ENCODE peak calls at places on chromosome 20, in eight cellular contexts. One of them, this sample, is unnamed.

GRCh38 chr20:17835240-17835940 is 133.2 kb downstream of the SNX5 start:
- DNase-seq in lower leg skin: peak; percentile 93
- DNase-seq in nephron progenitor cell: no peak
- DNase-seq in fibroblast of mammary gland: peak; percentile 92
- DNase-seq in cardiac muscle cell: peak; percentile 89
- DNase-seq in vagina: no peak
- DNase-seq in endothelial cell: no peak
- DNase-seq in PC-9: peak; percentile 54
- DNase-seq in this sample: no peak

GRCh38 chr20:23049933-23050838 is 714 bp upstream of the THBD start:
- DNase-seq in lower leg skin: peak; percentile 92
- DNase-seq in nephron progenitor cell: peak; percentile 39
- DNase-seq in fibroblast of mammary gland: no peak
- DNase-seq in cardiac muscle cell: peak; percentile 42
- DNase-seq in vagina: no peak
- DNase-seq in endothelial cell: peak; percentile 58
- DNase-seq in PC-9: peak; percentile 57
- DNase-seq in this sample: no peak

GRCh38 chr20:35662541-35662940 is 2.2 kb downstream of the CPNE1 start:
- DNase-seq in lower leg skin: no peak
- DNase-seq in nephron progenitor cell: no peak
- DNase-seq in fibroblast of mammary gland: no peak
- DNase-seq in cardiac muscle cell: no peak
- DNase-seq in vagina: no peak
- DNase-seq in endothelial cell: no peak
- DNase-seq in PC-9: no peak
- DNase-seq in this sample: no peak

GRCh38 chr20:32484221-32485125 is 100.7 kb downstream of the NOL4L start:
- DNase-seq in lower leg skin: no peak
- DNase-seq in nephron progenitor cell: peak; percentile 77
- DNase-seq in fibroblast of mammary gland: no peak
- DNase-seq in cardiac muscle cell: no peak
- DNase-seq in vagina: no peak
- DNase-seq in endothelial cell: peak; percentile 65
- DNase-seq in PC-9: no peak
- DNase-seq in this sample: no peak

GRCh38 chr20:49568491-49569151 is 684 bp upstream of the PTGIS start:
- DNase-seq in lower leg skin: peak; percentile 78
- DNase-seq in nephron progenitor cell: peak; percentile 47
- DNase-seq in fibroblast of mammary gland: no peak
- DNase-seq in cardiac muscle cell: peak; percentile 93
- DNase-seq in vagina: no peak
- DNase-seq in endothelial cell: no peak
- DNase-seq in PC-9: no peak
- DNase-seq in this sample: no peak

GRCh38 chr20:36929290-36929689 is 22.2 kb downstream of the SAMHD1 start:
- DNase-seq in lower leg skin: peak; percentile 25
- DNase-seq in nephron progenitor cell: no peak
- DNase-seq in fibroblast of mammary gland: peak; percentile 69
- DNase-seq in cardiac muscle cell: no peak
- DNase-seq in vagina: no peak
- DNase-seq in endothelial cell: no peak
- DNase-seq in PC-9: no peak
- DNase-seq in this sample: no peak

GRCh38 chr20:40711078-40711477 is 22.0 kb upstream of the MAFB start:
- DNase-seq in lower leg skin: peak; percentile 36
- DNase-seq in nephron progenitor cell: no peak
- DNase-seq in fibroblast of mammary gland: no peak
- DNase-seq in cardiac muscle cell: no peak
- DNase-seq in vagina: no peak
- DNase-seq in endothelial cell: no peak
- DNase-seq in PC-9: no peak
- DNase-seq in this sample: no peak

GRCh38 chr20:58959652-58960051 is 21.4 kb upstream of the NELFCD start:
- DNase-seq in lower leg skin: no peak
- DNase-seq in nephron progenitor cell: no peak
- DNase-seq in fibroblast of mammary gland: no peak
- DNase-seq in cardiac muscle cell: peak; percentile 27
- DNase-seq in vagina: no peak
- DNase-seq in endothelial cell: no peak
- DNase-seq in PC-9: no peak
- DNase-seq in this sample: no peak

GRCh38 chr20:61254881-61255589 is 3.0 kb downstream of the CDH4 start:
- DNase-seq in lower leg skin: no peak
- DNase-seq in nephron progenitor cell: no peak
- DNase-seq in fibroblast of mammary gland: peak; percentile 43
- DNase-seq in cardiac muscle cell: no peak
- DNase-seq in vagina: no peak
- DNase-seq in endothelial cell: no peak
- DNase-seq in PC-9: no peak
- DNase-seq in this sample: no peak

GRCh38 chr20:6827472-6827871 is 60.0 kb downstream of the BMP2 start:
- DNase-seq in lower leg skin: no peak
- DNase-seq in nephron progenitor cell: no peak
- DNase-seq in fibroblast of mammary gland: no peak
- DNase-seq in cardiac muscle cell: no peak
- DNase-seq in vagina: no peak
- DNase-seq in endothelial cell: no peak
- DNase-seq in PC-9: no peak
- DNase-seq in this sample: no peak

GRCh38 chr20:49801882-49802281 is 10.7 kb upstream of the SLC9A8 start:
- DNase-seq in lower leg skin: no peak
- DNase-seq in nephron progenitor cell: no peak
- DNase-seq in fibroblast of mammary gland: no peak
- DNase-seq in cardiac muscle cell: no peak
- DNase-seq in vagina: no peak
- DNase-seq in endothelial cell: no peak
- DNase-seq in PC-9: no peak
- DNase-seq in this sample: no peak

GRCh38 chr20:5638023-5638422 is 112.2 kb upstream of the SHLD1 start:
- DNase-seq in lower leg skin: no peak
- DNase-seq in nephron progenitor cell: no peak
- DNase-seq in fibroblast of mammary gland: no peak
- DNase-seq in cardiac muscle cell: no peak
- DNase-seq in vagina: no peak
- DNase-seq in endothelial cell: no peak
- DNase-seq in PC-9: no peak
- DNase-seq in this sample: no peak

GRCh38 chr20:5642155-5642981 is 107.8 kb upstream of the SHLD1 start:
- DNase-seq in lower leg skin: no peak
- DNase-seq in nephron progenitor cell: no peak
- DNase-seq in fibroblast of mammary gland: peak; percentile 56
- DNase-seq in cardiac muscle cell: peak; percentile 86
- DNase-seq in vagina: no peak
- DNase-seq in endothelial cell: no peak
- DNase-seq in PC-9: peak; percentile 65
- DNase-seq in this sample: no peak

DNA sequence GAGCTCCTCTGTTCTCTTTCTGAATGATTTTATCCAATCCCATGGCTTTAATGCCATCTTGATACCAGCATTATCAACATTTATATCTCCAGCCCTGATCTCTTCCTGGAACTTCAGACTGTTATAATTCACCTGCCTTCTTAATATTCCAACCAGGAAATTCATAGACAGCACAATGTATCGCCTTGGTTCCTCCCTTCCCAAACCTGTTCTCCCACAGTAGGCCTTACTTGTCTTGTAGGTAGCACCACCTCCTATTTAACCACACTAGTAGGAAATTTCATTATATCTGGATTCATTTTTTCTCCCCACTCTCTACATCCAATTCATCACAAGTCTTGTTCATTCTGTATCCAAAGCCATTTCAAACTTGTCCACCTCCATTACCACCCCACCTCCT is 106.3 kb upstream of the SHLD1 start:
- DNase-seq in lower leg skin: no peak
- DNase-seq in nephron progenitor cell: no peak
- DNase-seq in fibroblast of mammary gland: no peak
- DNase-seq in cardiac muscle cell: no peak
- DNase-seq in vagina: no peak
- DNase-seq in endothelial cell: no peak
- DNase-seq in PC-9: peak; percentile 78
- DNase-seq in this sample: no peak
- TF ChIP-seq CTCF in lower leg skin: no peak
- TF ChIP-seq CTCF in nephron progenitor cell: no peak
- TF ChIP-seq CTCF in fibroblast of mammary gland: no peak
- TF ChIP-seq CTCF in cardiac muscle cell: no peak
- TF ChIP-seq CTCF in vagina: no peak
- TF ChIP-seq CTCF in endothelial cell: no peak
- TF ChIP-seq CTCF in PC-9: no peak
- TF ChIP-seq CTCF in this sample: no peak

DNA sequence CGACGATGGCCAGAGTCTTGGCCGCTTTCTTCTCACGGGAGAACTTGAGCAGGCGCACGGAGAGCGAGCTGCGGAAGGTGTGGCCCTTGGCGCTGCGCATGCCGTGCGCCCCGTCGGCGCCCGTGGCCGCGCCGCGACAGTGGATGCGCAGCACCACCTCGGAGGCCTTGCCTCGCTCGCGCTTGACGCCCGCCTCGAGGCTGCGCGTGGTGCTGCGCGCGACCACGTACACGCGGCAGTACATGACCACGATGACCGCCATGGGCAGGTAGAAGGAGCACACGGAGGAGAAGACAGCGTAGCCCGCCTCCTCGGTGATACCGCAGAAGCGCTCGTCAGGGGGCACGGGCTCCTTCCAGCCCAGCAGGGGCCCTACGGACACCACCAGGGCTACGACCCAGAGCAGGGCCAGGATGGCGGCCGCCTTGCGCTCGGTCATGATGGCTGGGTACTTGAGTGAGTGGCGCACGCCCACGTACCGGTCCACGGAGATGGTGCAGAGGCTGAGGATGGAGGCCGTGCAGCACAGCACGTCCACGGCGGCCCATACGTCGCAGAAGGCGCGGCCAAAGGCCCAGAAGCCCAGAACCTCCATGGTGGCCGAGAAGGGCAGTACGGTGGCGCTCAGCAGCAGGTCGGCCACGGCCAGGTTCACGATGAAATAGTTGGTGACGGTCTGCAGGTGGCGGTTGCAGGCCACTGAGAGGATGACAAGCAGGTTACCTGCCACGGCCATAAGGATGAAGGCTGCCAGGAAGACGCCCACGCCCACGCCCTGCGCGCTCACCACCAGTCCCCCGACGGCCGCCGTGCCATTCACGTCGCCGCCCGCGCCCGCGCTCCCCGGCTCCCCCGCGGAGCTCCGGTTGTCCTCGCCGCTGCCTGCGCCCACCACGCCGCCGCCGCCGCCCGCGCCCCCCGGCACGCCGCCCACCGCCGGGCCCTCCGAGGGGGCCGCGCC is 232.8 kb upstream of the RNF24 start:
- DNase-seq in lower leg skin: no peak
- DNase-seq in nephron progenitor cell: peak; percentile 19
- DNase-seq in fibroblast of mammary gland: no peak
- DNase-seq in cardiac muscle cell: no peak
- DNase-seq in vagina: no peak
- DNase-seq in endothelial cell: no peak
- DNase-seq in PC-9: no peak
- DNase-seq in this sample: no peak
- TF ChIP-seq CTCF in lower leg skin: no peak
- TF ChIP-seq CTCF in nephron progenitor cell: no peak
- TF ChIP-seq CTCF in fibroblast of mammary gland: no peak
- TF ChIP-seq CTCF in cardiac muscle cell: no peak
- TF ChIP-seq CTCF in vagina: no peak
- TF ChIP-seq CTCF in endothelial cell: no peak
- TF ChIP-seq CTCF in PC-9: no peak
- TF ChIP-seq CTCF in this sample: no peak

GRCh38 chr20:62413896-62414481 is 6.9 kb upstream of the CABLES2 start:
- DNase-seq in lower leg skin: no peak
- DNase-seq in nephron progenitor cell: no peak
- DNase-seq in fibroblast of mammary gland: no peak
- DNase-seq in cardiac muscle cell: no peak
- DNase-seq in vagina: no peak
- DNase-seq in endothelial cell: peak; percentile 45
- DNase-seq in PC-9: no peak
- DNase-seq in this sample: no peak
- TF ChIP-seq CTCF in lower leg skin: no peak
- TF ChIP-seq CTCF in nephron progenitor cell: no peak
- TF ChIP-seq CTCF in fibroblast of mammary gland: no peak
- TF ChIP-seq CTCF in cardiac muscle cell: peak; percentile 5
- TF ChIP-seq CTCF in vagina: no peak
- TF ChIP-seq CTCF in endothelial cell: no peak
- TF ChIP-seq CTCF in PC-9: peak; percentile 49
- TF ChIP-seq CTCF in this sample: no peak

GRCh38 chr20:3175270-3175669 is 1.9 kb upstream of the LZTS3 start:
- DNase-seq in lower leg skin: no peak
- DNase-seq in nephron progenitor cell: no peak
- DNase-seq in fibroblast of mammary gland: no peak
- DNase-seq in cardiac muscle cell: no peak
- DNase-seq in vagina: no peak
- DNase-seq in endothelial cell: no peak
- DNase-seq in PC-9: no peak
- DNase-seq in this sample: no peak

GRCh38 chr20:3172933-3173581 is at the start of gene LZTS3:
- DNase-seq in lower leg skin: peak; percentile 95
- DNase-seq in nephron progenitor cell: peak; percentile 82
- DNase-seq in fibroblast of mammary gland: peak; percentile 35
- DNase-seq in cardiac muscle cell: peak; percentile 57
- DNase-seq in vagina: no peak
- DNase-seq in endothelial cell: peak; percentile 56
- DNase-seq in PC-9: no peak
- DNase-seq in this sample: peak; percentile 58

GRCh38 chr20:3174442-3175263 is 1.3 kb upstream of the LZTS3 start:
- DNase-seq in lower leg skin: no peak
- DNase-seq in nephron progenitor cell: no peak
- DNase-seq in fibroblast of mammary gland: peak; percentile 19
- DNase-seq in cardiac muscle cell: peak; percentile 38
- DNase-seq in vagina: no peak
- DNase-seq in endothelial cell: no peak
- DNase-seq in PC-9: peak; percentile 38
- DNase-seq in this sample: no peak

GRCh38 chr20:3172126-3172932 is 1.0 kb downstream of the LZTS3 start:
- DNase-seq in lower leg skin: no peak
- DNase-seq in nephron progenitor cell: no peak
- DNase-seq in fibroblast of mammary gland: no peak
- DNase-seq in cardiac muscle cell: no peak
- DNase-seq in vagina: no peak
- DNase-seq in endothelial cell: no peak
- DNase-seq in PC-9: no peak
- DNase-seq in this sample: no peak

DNA sequence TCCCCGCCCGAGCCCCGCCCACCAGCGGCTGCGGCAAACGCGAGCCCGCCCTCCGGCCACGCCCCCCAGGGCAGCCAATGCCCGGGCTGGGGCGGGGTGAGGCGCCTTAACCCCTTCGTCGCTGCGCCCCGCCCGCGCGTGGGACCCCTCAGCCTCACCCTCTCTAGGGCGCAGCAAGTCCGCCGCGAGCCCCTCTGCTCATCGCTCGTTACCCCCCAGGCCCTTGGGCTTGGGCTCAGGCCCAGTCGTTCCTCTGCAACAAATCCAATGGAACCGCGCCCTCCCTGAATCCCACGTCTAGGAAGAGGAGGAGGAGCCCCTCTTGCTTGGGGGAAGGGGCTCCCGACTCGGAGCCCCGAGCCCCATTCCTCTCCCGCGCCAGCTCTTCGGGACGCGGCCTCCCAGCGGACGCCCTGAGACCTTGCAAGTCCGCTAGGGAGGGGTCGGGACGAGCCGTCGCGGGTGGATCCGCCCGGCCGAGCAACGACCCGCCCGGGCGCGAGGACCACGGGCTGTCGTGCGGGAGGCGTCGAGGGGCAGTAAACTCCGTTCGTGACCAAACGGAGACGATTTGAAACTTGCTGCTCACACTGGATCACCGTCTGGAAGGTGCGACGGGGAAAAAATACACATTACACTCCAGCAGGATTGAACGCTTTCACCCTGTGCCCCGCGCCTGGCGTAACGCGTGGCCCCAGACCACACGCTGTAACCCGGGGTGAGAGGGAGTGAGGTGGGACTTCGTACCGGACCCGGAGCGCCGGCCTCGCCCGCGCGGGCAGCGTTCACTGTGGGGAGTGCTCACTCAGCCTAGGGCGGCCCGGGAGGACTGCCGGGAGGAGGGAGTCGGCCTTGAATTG is 463 bp upstream of the LZTS3 start:
- DNase-seq in lower leg skin: peak; percentile 98
- DNase-seq in nephron progenitor cell: peak; percentile 98
- DNase-seq in fibroblast of mammary gland: peak; percentile 59
- DNase-seq in cardiac muscle cell: peak; percentile 83
- DNase-seq in vagina: no peak
- DNase-seq in endothelial cell: peak; percentile 97
- DNase-seq in PC-9: peak; percentile 46
- DNase-seq in this sample: peak; percentile 56
- TF ChIP-seq CTCF in lower leg skin: no peak
- TF ChIP-seq CTCF in nephron progenitor cell: peak; percentile 17
- TF ChIP-seq CTCF in fibroblast of mammary gland: no peak
- TF ChIP-seq CTCF in cardiac muscle cell: peak; percentile 23
- TF ChIP-seq CTCF in vagina: no peak
- TF ChIP-seq CTCF in endothelial cell: no peak
- TF ChIP-seq CTCF in PC-9: no peak
- TF ChIP-seq CTCF in this sample: no peak